ENCODE peak calls at places on chromosomes 4 and X, in six cellular contexts. One of them, this sample, is unnamed.

GRCh38 chr4:140103676-140104075 is 50.3 kb downstream of the MAML3 start:
- DNase-seq in Right ventricle myocardium inferior: no peak
- DNase-seq in H4: peak
- DNase-seq in NCI-H1092 treated with DMSO at 0.1 percent for 48 hours: no peak
- DNase-seq in activated T-helper 2 cell treated with anti-CD3 and anti-CD28 coated beads, Interferon-gamma antibody, Interleukin-2, Interleukin-4, amounts not matched to agents 10 μg/mL and 5 μg/mL and 100 μg/mL, durations not matched to agents 14 hours and 24 hours and 36 hours: peak
- DNase-seq in CD4-positive, alpha-beta T cell: peak
- DNase-seq in this sample: peak

GRCh38 chr4:73945140-73945539 is 36.7 kb downstream of the PF4 start:
- DNase-seq in Right ventricle myocardium inferior: no peak
- DNase-seq in H4: no peak
- DNase-seq in activated T-helper 2 cell treated with anti-CD3 and anti-CD28 coated beads, Interferon-gamma antibody, Interleukin-2, Interleukin-4, amounts not matched to agents 10 μg/mL and 5 μg/mL and 100 μg/mL, durations not matched to agents 14 hours and 24 hours and 36 hours: no peak
- DNase-seq in CD4-positive, alpha-beta T cell: no peak
- DNase-seq in NCI-H1092 treated with DMSO at 0.1 percent for 48 hours: no peak
- DNase-seq in this sample: no peak

GRCh38 chr4:167613381-167613780 is 379.1 kb upstream of the SPOCK3 start:
- DNase-seq in NCI-H1092 treated with DMSO at 0.1 percent for 48 hours: no peak
- DNase-seq in H4: no peak
- DNase-seq in CD4-positive, alpha-beta T cell: no peak
- DNase-seq in activated T-helper 2 cell treated with anti-CD3 and anti-CD28 coated beads, Interferon-gamma antibody, Interleukin-2, Interleukin-4, amounts not matched to agents 10 μg/mL and 5 μg/mL and 100 μg/mL, durations not matched to agents 14 hours and 24 hours and 36 hours: no peak
- DNase-seq in Right ventricle myocardium inferior: no peak
- DNase-seq in this sample: no peak

GRCh38 chr4:95705323-95705722 is 134.6 kb upstream of the PDHA2 start:
- DNase-seq in NCI-H1092 treated with DMSO at 0.1 percent for 48 hours: no peak
- DNase-seq in activated T-helper 2 cell treated with anti-CD3 and anti-CD28 coated beads, Interferon-gamma antibody, Interleukin-2, Interleukin-4, amounts not matched to agents 10 μg/mL and 5 μg/mL and 100 μg/mL, durations not matched to agents 14 hours and 24 hours and 36 hours: no peak
- DNase-seq in H4: no peak
- DNase-seq in Right ventricle myocardium inferior: no peak
- DNase-seq in CD4-positive, alpha-beta T cell: no peak
- DNase-seq in this sample: no peak

GRCh38 chr4:144709793-144710525 is 64.0 kb downstream of the HHIP start:
- DNase-seq in Right ventricle myocardium inferior: no peak
- DNase-seq in CD4-positive, alpha-beta T cell: no peak
- DNase-seq in H4: peak
- DNase-seq in NCI-H1092 treated with DMSO at 0.1 percent for 48 hours: no peak
- DNase-seq in activated T-helper 2 cell treated with anti-CD3 and anti-CD28 coated beads, Interferon-gamma antibody, Interleukin-2, Interleukin-4, amounts not matched to agents 10 μg/mL and 5 μg/mL and 100 μg/mL, durations not matched to agents 14 hours and 24 hours and 36 hours: no peak
- DNase-seq in this sample: no peak

GRCh38 chr4:5014007-5014682 is 5.1 kb downstream of the CYTL1 start:
- DNase-seq in activated T-helper 2 cell treated with anti-CD3 and anti-CD28 coated beads, Interferon-gamma antibody, Interleukin-2, Interleukin-4, amounts not matched to agents 10 μg/mL and 5 μg/mL and 100 μg/mL, durations not matched to agents 14 hours and 24 hours and 36 hours: no peak
- DNase-seq in H4: no peak
- DNase-seq in NCI-H1092 treated with DMSO at 0.1 percent for 48 hours: no peak
- DNase-seq in CD4-positive, alpha-beta T cell: no peak
- DNase-seq in Right ventricle myocardium inferior: no peak
- DNase-seq in this sample: no peak

GRCh38 chr4:4969298-4969697 is 50.0 kb downstream of the CYTL1 start:
- DNase-seq in NCI-H1092 treated with DMSO at 0.1 percent for 48 hours: no peak
- DNase-seq in Right ventricle myocardium inferior: no peak
- DNase-seq in CD4-positive, alpha-beta T cell: no peak
- DNase-seq in activated T-helper 2 cell treated with anti-CD3 and anti-CD28 coated beads, Interferon-gamma antibody, Interleukin-2, Interleukin-4, amounts not matched to agents 10 μg/mL and 5 μg/mL and 100 μg/mL, durations not matched to agents 14 hours and 24 hours and 36 hours: no peak
- DNase-seq in H4: peak
- DNase-seq in this sample: no peak

GRCh38 chr4:53695540-53696463 is 104.5 kb upstream of the LNX1 start:
- DNase-seq in Right ventricle myocardium inferior: no peak
- DNase-seq in activated T-helper 2 cell treated with anti-CD3 and anti-CD28 coated beads, Interferon-gamma antibody, Interleukin-2, Interleukin-4, amounts not matched to agents 10 μg/mL and 5 μg/mL and 100 μg/mL, durations not matched to agents 14 hours and 24 hours and 36 hours: no peak
- DNase-seq in H4: no peak
- DNase-seq in NCI-H1092 treated with DMSO at 0.1 percent for 48 hours: no peak
- DNase-seq in CD4-positive, alpha-beta T cell: no peak
- DNase-seq in this sample: no peak

GRCh38 chr4:86019906-86020305 is 339.9 kb downstream of the MAPK10 start:
- DNase-seq in activated T-helper 2 cell treated with anti-CD3 and anti-CD28 coated beads, Interferon-gamma antibody, Interleukin-2, Interleukin-4, amounts not matched to agents 10 μg/mL and 5 μg/mL and 100 μg/mL, durations not matched to agents 14 hours and 24 hours and 36 hours: no peak
- DNase-seq in NCI-H1092 treated with DMSO at 0.1 percent for 48 hours: no peak
- DNase-seq in Right ventricle myocardium inferior: no peak
- DNase-seq in H4: no peak
- DNase-seq in CD4-positive, alpha-beta T cell: no peak
- DNase-seq in this sample: no peak

GRCh38 chrX:3713225-3713936 is at the start of gene PRKX:
- DNase-seq in H4: peak
- DNase-seq in NCI-H1092 treated with DMSO at 0.1 percent for 48 hours: peak
- DNase-seq in CD4-positive, alpha-beta T cell: peak
- DNase-seq in Right ventricle myocardium inferior: peak
- DNase-seq in activated T-helper 2 cell treated with anti-CD3 and anti-CD28 coated beads, Interferon-gamma antibody, Interleukin-2, Interleukin-4, amounts not matched to agents 10 μg/mL and 5 μg/mL and 100 μg/mL, durations not matched to agents 14 hours and 24 hours and 36 hours: peak
- DNase-seq in this sample: peak

GRCh38 chr4:99038213-99038612 is 42.7 kb downstream of the METAP1 start:
- DNase-seq in H4: no peak
- DNase-seq in CD4-positive, alpha-beta T cell: no peak
- DNase-seq in NCI-H1092 treated with DMSO at 0.1 percent for 48 hours: no peak
- DNase-seq in Right ventricle myocardium inferior: no peak
- DNase-seq in activated T-helper 2 cell treated with anti-CD3 and anti-CD28 coated beads, Interferon-gamma antibody, Interleukin-2, Interleukin-4, amounts not matched to agents 10 μg/mL and 5 μg/mL and 100 μg/mL, durations not matched to agents 14 hours and 24 hours and 36 hours: no peak
- DNase-seq in this sample: no peak

GRCh38 chrX:4550018-4550417 is 836.6 kb upstream of the PRKX start:
- DNase-seq in Right ventricle myocardium inferior: no peak
- DNase-seq in NCI-H1092 treated with DMSO at 0.1 percent for 48 hours: peak
- DNase-seq in H4: peak
- DNase-seq in CD4-positive, alpha-beta T cell: no peak
- DNase-seq in activated T-helper 2 cell treated with anti-CD3 and anti-CD28 coated beads, Interferon-gamma antibody, Interleukin-2, Interleukin-4, amounts not matched to agents 10 μg/mL and 5 μg/mL and 100 μg/mL, durations not matched to agents 14 hours and 24 hours and 36 hours: no peak
- DNase-seq in this sample: no peak

GRCh38 chr4:7872264-7872771 is 67.3 kb downstream of the AFAP1 start:
- DNase-seq in CD4-positive, alpha-beta T cell: no peak
- DNase-seq in Right ventricle myocardium inferior: no peak
- DNase-seq in activated T-helper 2 cell treated with anti-CD3 and anti-CD28 coated beads, Interferon-gamma antibody, Interleukin-2, Interleukin-4, amounts not matched to agents 10 μg/mL and 5 μg/mL and 100 μg/mL, durations not matched to agents 14 hours and 24 hours and 36 hours: no peak
- DNase-seq in NCI-H1092 treated with DMSO at 0.1 percent for 48 hours: peak
- DNase-seq in H4: peak
- DNase-seq in this sample: no peak

GRCh38 chr4:89610236-89610635 is 226.7 kb downstream of the SNCA start:
- DNase-seq in activated T-helper 2 cell treated with anti-CD3 and anti-CD28 coated beads, Interferon-gamma antibody, Interleukin-2, Interleukin-4, amounts not matched to agents 10 μg/mL and 5 μg/mL and 100 μg/mL, durations not matched to agents 14 hours and 24 hours and 36 hours: no peak
- DNase-seq in CD4-positive, alpha-beta T cell: no peak
- DNase-seq in NCI-H1092 treated with DMSO at 0.1 percent for 48 hours: no peak
- DNase-seq in H4: no peak
- DNase-seq in Right ventricle myocardium inferior: no peak
- DNase-seq in this sample: no peak

GRCh38 chr4:89708903-89709361 is 128.0 kb downstream of the SNCA start:
- DNase-seq in H4: peak
- DNase-seq in NCI-H1092 treated with DMSO at 0.1 percent for 48 hours: no peak
- DNase-seq in activated T-helper 2 cell treated with anti-CD3 and anti-CD28 coated beads, Interferon-gamma antibody, Interleukin-2, Interleukin-4, amounts not matched to agents 10 μg/mL and 5 μg/mL and 100 μg/mL, durations not matched to agents 14 hours and 24 hours and 36 hours: no peak
- DNase-seq in Right ventricle myocardium inferior: no peak
- DNase-seq in CD4-positive, alpha-beta T cell: no peak
- DNase-seq in this sample: no peak

GRCh38 chr4:85233516-85233915 is 241.4 kb upstream of the ARHGAP24 start:
- DNase-seq in CD4-positive, alpha-beta T cell: no peak
- DNase-seq in activated T-helper 2 cell treated with anti-CD3 and anti-CD28 coated beads, Interferon-gamma antibody, Interleukin-2, Interleukin-4, amounts not matched to agents 10 μg/mL and 5 μg/mL and 100 μg/mL, durations not matched to agents 14 hours and 24 hours and 36 hours: no peak
- DNase-seq in H4: no peak
- DNase-seq in Right ventricle myocardium inferior: no peak
- DNase-seq in NCI-H1092 treated with DMSO at 0.1 percent for 48 hours: no peak
- DNase-seq in this sample: no peak

GRCh38 chr4:115159141-115159540 is 45.7 kb upstream of the NDST4 start:
- DNase-seq in Right ventricle myocardium inferior: no peak
- DNase-seq in H4: no peak
- DNase-seq in NCI-H1092 treated with DMSO at 0.1 percent for 48 hours: no peak
- DNase-seq in CD4-positive, alpha-beta T cell: no peak
- DNase-seq in activated T-helper 2 cell treated with anti-CD3 and anti-CD28 coated beads, Interferon-gamma antibody, Interleukin-2, Interleukin-4, amounts not matched to agents 10 μg/mL and 5 μg/mL and 100 μg/mL, durations not matched to agents 14 hours and 24 hours and 36 hours: no peak
- DNase-seq in this sample: no peak

GRCh38 chrX:137431693-137432488 is 134.0 kb upstream of the ZIC3 start:
- DNase-seq in Right ventricle myocardium inferior: no peak
- DNase-seq in H4: no peak
- DNase-seq in activated T-helper 2 cell treated with anti-CD3 and anti-CD28 coated beads, Interferon-gamma antibody, Interleukin-2, Interleukin-4, amounts not matched to agents 10 μg/mL and 5 μg/mL and 100 μg/mL, durations not matched to agents 14 hours and 24 hours and 36 hours: no peak
- DNase-seq in NCI-H1092 treated with DMSO at 0.1 percent for 48 hours: no peak
- DNase-seq in CD4-positive, alpha-beta T cell: no peak
- DNase-seq in this sample: no peak

GRCh38 chr4:123478859-123479345 is 82.3 kb downstream of the SPRY1 start:
- DNase-seq in NCI-H1092 treated with DMSO at 0.1 percent for 48 hours: no peak
- DNase-seq in CD4-positive, alpha-beta T cell: no peak
- DNase-seq in H4: no peak
- DNase-seq in activated T-helper 2 cell treated with anti-CD3 and anti-CD28 coated beads, Interferon-gamma antibody, Interleukin-2, Interleukin-4, amounts not matched to agents 10 μg/mL and 5 μg/mL and 100 μg/mL, durations not matched to agents 14 hours and 24 hours and 36 hours: no peak
- DNase-seq in Right ventricle myocardium inferior: peak
- DNase-seq in this sample: no peak

GRCh38 chr4:158856852-158857251 is 88.0 kb downstream of the FNIP2 start:
- DNase-seq in CD4-positive, alpha-beta T cell: no peak
- DNase-seq in H4: peak
- DNase-seq in activated T-helper 2 cell treated with anti-CD3 and anti-CD28 coated beads, Interferon-gamma antibody, Interleukin-2, Interleukin-4, amounts not matched to agents 10 μg/mL and 5 μg/mL and 100 μg/mL, durations not matched to agents 14 hours and 24 hours and 36 hours: no peak
- DNase-seq in NCI-H1092 treated with DMSO at 0.1 percent for 48 hours: peak
- DNase-seq in Right ventricle myocardium inferior: no peak
- DNase-seq in this sample: peak

GRCh38 chr4:42397635-42398447 is 553 bp downstream of the SHISA3 start:
- DNase-seq in CD4-positive, alpha-beta T cell: no peak
- DNase-seq in H4: no peak
- DNase-seq in NCI-H1092 treated with DMSO at 0.1 percent for 48 hours: peak
- DNase-seq in Right ventricle myocardium inferior: peak
- DNase-seq in activated T-helper 2 cell treated with anti-CD3 and anti-CD28 coated beads, Interferon-gamma antibody, Interleukin-2, Interleukin-4, amounts not matched to agents 10 μg/mL and 5 μg/mL and 100 μg/mL, durations not matched to agents 14 hours and 24 hours and 36 hours: peak
- DNase-seq in this sample: peak

GRCh38 chr4:173073939-173074500 is 94.6 kb upstream of the GALNT7 start:
- DNase-seq in Right ventricle myocardium inferior: no peak
- DNase-seq in NCI-H1092 treated with DMSO at 0.1 percent for 48 hours: no peak
- DNase-seq in CD4-positive, alpha-beta T cell: no peak
- DNase-seq in H4: no peak
- DNase-seq in activated T-helper 2 cell treated with anti-CD3 and anti-CD28 coated beads, Interferon-gamma antibody, Interleukin-2, Interleukin-4, amounts not matched to agents 10 μg/mL and 5 μg/mL and 100 μg/mL, durations not matched to agents 14 hours and 24 hours and 36 hours: no peak
- DNase-seq in this sample: no peak

GRCh38 chrX:39983715-39984114 is 114.0 kb downstream of the BCOR start:
- DNase-seq in Right ventricle myocardium inferior: no peak
- DNase-seq in CD4-positive, alpha-beta T cell: no peak
- DNase-seq in H4: peak
- DNase-seq in NCI-H1092 treated with DMSO at 0.1 percent for 48 hours: no peak
- DNase-seq in activated T-helper 2 cell treated with anti-CD3 and anti-CD28 coated beads, Interferon-gamma antibody, Interleukin-2, Interleukin-4, amounts not matched to agents 10 μg/mL and 5 μg/mL and 100 μg/mL, durations not matched to agents 14 hours and 24 hours and 36 hours: no peak
- DNase-seq in this sample: no peak

GRCh38 chrX:36241397-36241796 is 321.9 kb downstream of the CFAP47 start:
- DNase-seq in H4: peak
- DNase-seq in NCI-H1092 treated with DMSO at 0.1 percent for 48 hours: no peak
- DNase-seq in activated T-helper 2 cell treated with anti-CD3 and anti-CD28 coated beads, Interferon-gamma antibody, Interleukin-2, Interleukin-4, amounts not matched to agents 10 μg/mL and 5 μg/mL and 100 μg/mL, durations not matched to agents 14 hours and 24 hours and 36 hours: no peak
- DNase-seq in Right ventricle myocardium inferior: no peak
- DNase-seq in CD4-positive, alpha-beta T cell: no peak
- DNase-seq in this sample: no peak

GRCh38 chr4:808860-809570 is 16.9 kb downstream of the CPLX1 start:
- DNase-seq in Right ventricle myocardium inferior: peak
- DNase-seq in CD4-positive, alpha-beta T cell: no peak
- DNase-seq in H4: no peak
- DNase-seq in NCI-H1092 treated with DMSO at 0.1 percent for 48 hours: no peak
- DNase-seq in activated T-helper 2 cell treated with anti-CD3 and anti-CD28 coated beads, Interferon-gamma antibody, Interleukin-2, Interleukin-4, amounts not matched to agents 10 μg/mL and 5 μg/mL and 100 μg/mL, durations not matched to agents 14 hours and 24 hours and 36 hours: no peak
- DNase-seq in this sample: no peak

GRCh38 chrX:41561045-41561444 is 113.9 kb downstream of the NYX start:
- DNase-seq in activated T-helper 2 cell treated with anti-CD3 and anti-CD28 coated beads, Interferon-gamma antibody, Interleukin-2, Interleukin-4, amounts not matched to agents 10 μg/mL and 5 μg/mL and 100 μg/mL, durations not matched to agents 14 hours and 24 hours and 36 hours: peak
- DNase-seq in CD4-positive, alpha-beta T cell: no peak
- DNase-seq in Right ventricle myocardium inferior: no peak
- DNase-seq in NCI-H1092 treated with DMSO at 0.1 percent for 48 hours: no peak
- DNase-seq in H4: peak
- DNase-seq in this sample: peak

GRCh38 chr4:13953083-13953482 is 325.6 kb upstream of the BOD1L1 start:
- DNase-seq in activated T-helper 2 cell treated with anti-CD3 and anti-CD28 coated beads, Interferon-gamma antibody, Interleukin-2, Interleukin-4, amounts not matched to agents 10 μg/mL and 5 μg/mL and 100 μg/mL, durations not matched to agents 14 hours and 24 hours and 36 hours: no peak
- DNase-seq in Right ventricle myocardium inferior: no peak
- DNase-seq in H4: no peak
- DNase-seq in NCI-H1092 treated with DMSO at 0.1 percent for 48 hours: no peak
- DNase-seq in CD4-positive, alpha-beta T cell: no peak
- DNase-seq in this sample: no peak

GRCh38 chr4:172352351-172352750 is 539.1 kb downstream of the GALNTL6 start:
- DNase-seq in CD4-positive, alpha-beta T cell: no peak
- DNase-seq in H4: no peak
- DNase-seq in NCI-H1092 treated with DMSO at 0.1 percent for 48 hours: no peak
- DNase-seq in Right ventricle myocardium inferior: no peak
- DNase-seq in activated T-helper 2 cell treated with anti-CD3 and anti-CD28 coated beads, Interferon-gamma antibody, Interleukin-2, Interleukin-4, amounts not matched to agents 10 μg/mL and 5 μg/mL and 100 μg/mL, durations not matched to agents 14 hours and 24 hours and 36 hours: no peak
- DNase-seq in this sample: no peak

GRCh38 chr4:101044766-101045165 is 302.6 kb downstream of the PPP3CA start:
- DNase-seq in Right ventricle myocardium inferior: no peak
- DNase-seq in CD4-positive, alpha-beta T cell: no peak
- DNase-seq in NCI-H1092 treated with DMSO at 0.1 percent for 48 hours: no peak
- DNase-seq in H4: no peak
- DNase-seq in activated T-helper 2 cell treated with anti-CD3 and anti-CD28 coated beads, Interferon-gamma antibody, Interleukin-2, Interleukin-4, amounts not matched to agents 10 μg/mL and 5 μg/mL and 100 μg/mL, durations not matched to agents 14 hours and 24 hours and 36 hours: no peak
- DNase-seq in this sample: no peak

GRCh38 chr4:48147621-48148020 is 13.6 kb upstream of the TXK start:
- DNase-seq in Right ventricle myocardium inferior: no peak
- DNase-seq in H4: no peak
- DNase-seq in activated T-helper 2 cell treated with anti-CD3 and anti-CD28 coated beads, Interferon-gamma antibody, Interleukin-2, Interleukin-4, amounts not matched to agents 10 μg/mL and 5 μg/mL and 100 μg/mL, durations not matched to agents 14 hours and 24 hours and 36 hours: no peak
- DNase-seq in NCI-H1092 treated with DMSO at 0.1 percent for 48 hours: no peak
- DNase-seq in CD4-positive, alpha-beta T cell: no peak
- DNase-seq in this sample: no peak

GRCh38 chrX:37646254-37646653 is 39.3 kb upstream of the XK start:
- DNase-seq in H4: no peak
- DNase-seq in CD4-positive, alpha-beta T cell: no peak
- DNase-seq in Right ventricle myocardium inferior: no peak
- DNase-seq in activated T-helper 2 cell treated with anti-CD3 and anti-CD28 coated beads, Interferon-gamma antibody, Interleukin-2, Interleukin-4, amounts not matched to agents 10 μg/mL and 5 μg/mL and 100 μg/mL, durations not matched to agents 14 hours and 24 hours and 36 hours: no peak
- DNase-seq in NCI-H1092 treated with DMSO at 0.1 percent for 48 hours: no peak
- DNase-seq in this sample: no peak

GRCh38 chr4:183399166-183399565 is 45.3 kb upstream of the CDKN2AIP start:
- DNase-seq in CD4-positive, alpha-beta T cell: no peak
- DNase-seq in activated T-helper 2 cell treated with anti-CD3 and anti-CD28 coated beads, Interferon-gamma antibody, Interleukin-2, Interleukin-4, amounts not matched to agents 10 μg/mL and 5 μg/mL and 100 μg/mL, durations not matched to agents 14 hours and 24 hours and 36 hours: no peak
- DNase-seq in H4: no peak
- DNase-seq in NCI-H1092 treated with DMSO at 0.1 percent for 48 hours: no peak
- DNase-seq in Right ventricle myocardium inferior: no peak
- DNase-seq in this sample: no peak

GRCh38 chr4:171875291-171875690 is 62.1 kb downstream of the GALNTL6 start:
- DNase-seq in Right ventricle myocardium inferior: no peak
- DNase-seq in NCI-H1092 treated with DMSO at 0.1 percent for 48 hours: no peak
- DNase-seq in CD4-positive, alpha-beta T cell: no peak
- DNase-seq in H4: no peak
- DNase-seq in activated T-helper 2 cell treated with anti-CD3 and anti-CD28 coated beads, Interferon-gamma antibody, Interleukin-2, Interleukin-4, amounts not matched to agents 10 μg/mL and 5 μg/mL and 100 μg/mL, durations not matched to agents 14 hours and 24 hours and 36 hours: no peak
- DNase-seq in this sample: no peak

GRCh38 chr4:155473420-155474095 is 96.8 kb upstream of the MAP9 start:
- DNase-seq in H4: no peak
- DNase-seq in Right ventricle myocardium inferior: no peak
- DNase-seq in NCI-H1092 treated with DMSO at 0.1 percent for 48 hours: no peak
- DNase-seq in CD4-positive, alpha-beta T cell: no peak
- DNase-seq in activated T-helper 2 cell treated with anti-CD3 and anti-CD28 coated beads, Interferon-gamma antibody, Interleukin-2, Interleukin-4, amounts not matched to agents 10 μg/mL and 5 μg/mL and 100 μg/mL, durations not matched to agents 14 hours and 24 hours and 36 hours: no peak
- DNase-seq in this sample: no peak

GRCh38 chr4:3075652-3075981 is 1.1 kb downstream of the HTT start:
- DNase-seq in Right ventricle myocardium inferior: no peak
- DNase-seq in NCI-H1092 treated with DMSO at 0.1 percent for 48 hours: no peak
- DNase-seq in CD4-positive, alpha-beta T cell: no peak
- DNase-seq in H4: no peak
- DNase-seq in activated T-helper 2 cell treated with anti-CD3 and anti-CD28 coated beads, Interferon-gamma antibody, Interleukin-2, Interleukin-4, amounts not matched to agents 10 μg/mL and 5 μg/mL and 100 μg/mL, durations not matched to agents 14 hours and 24 hours and 36 hours: no peak
- DNase-seq in this sample: no peak

GRCh38 chr4:112975567-112976355 is 73.7 kb upstream of the ANK2 start:
- DNase-seq in CD4-positive, alpha-beta T cell: no peak
- DNase-seq in NCI-H1092 treated with DMSO at 0.1 percent for 48 hours: no peak
- DNase-seq in H4: no peak
- DNase-seq in activated T-helper 2 cell treated with anti-CD3 and anti-CD28 coated beads, Interferon-gamma antibody, Interleukin-2, Interleukin-4, amounts not matched to agents 10 μg/mL and 5 μg/mL and 100 μg/mL, durations not matched to agents 14 hours and 24 hours and 36 hours: no peak
- DNase-seq in Right ventricle myocardium inferior: no peak
- DNase-seq in this sample: no peak